ENCODE peak calls at places on chromosomes 12 and 14, in ten cellular contexts. N is GM23248; P is GM19239; X is NCI-H2081; Y is activated naive CD8-positive, alpha-beta T cell treated with anti-CD3 and anti-CD28 coated beads for 36 hours; E is fibroblast of lung; J is COR-L47; H is NCI-H446 treated with DMSO at 0.1 percent for 48 hours; I is Karpas-422; Q is GF-D8. K is an unnamed sample.
A peak's percentile ranks its signal among the peaks of the same experiment; 100 is the strongest.

GRCh38 chr12:84077692-84078091 is 834.9 kb downstream of the SLC6A15 start:
- DNase-seq in N (peak; percentile 17), P (no peak), X (peak; percentile 63), Y (no peak), E (peak; percentile 1), J (no peak), H (peak; percentile 37), I (no peak), Q (no peak), K (no peak)

GRCh38 chr12:56336361-56337167 is 2.1 kb upstream of the IL23A start:
- DNase-seq in N (no peak), P (no peak), X (no peak), Y (no peak), E (no peak), J (no peak), H (no peak), I (peak; percentile 65), Q (no peak), K (no peak)

GRCh38 chr12:39103552-39104165 is 198.3 kb upstream of the CPNE8 start:
- DNase-seq in N (peak; percentile 81), P (peak; percentile 36), X (peak; percentile 45), Y (no peak), E (peak; percentile 57), J (peak; percentile 34), H (peak; percentile 55), I (peak; percentile 81), Q (peak; percentile 13), K (peak; percentile 25)

GRCh38 chr14:91412939-91413338 is 4.7 kb downstream of the CCDC88C start:
- DNase-seq in N (no peak), P (no peak), X (no peak), Y (no peak), E (no peak), J (no peak), H (no peak), I (no peak), Q (no peak), K (no peak)

GRCh38 chr14:95531473-95531872 is 3.4 kb upstream of the GLRX5 start:
- DNase-seq in N (peak; percentile 78), P (no peak), X (no peak), Y (no peak), E (peak; percentile 85), J (no peak), H (no peak), I (no peak), Q (no peak), K (no peak)

GRCh38 chr12:16609140-16609539 is 3.2 kb upstream of the LMO3 start:
- DNase-seq in N (no peak), P (no peak), X (peak; percentile 66), Y (no peak), E (no peak), J (peak; percentile 37), H (no peak), I (no peak), Q (no peak), K (no peak)

GRCh38 chr12:89179245-89179644 is 173.1 kb downstream of the DUSP6 start:
- DNase-seq in N (no peak), P (no peak), X (no peak), Y (no peak), E (no peak), J (no peak), H (no peak), I (no peak), Q (no peak), K (no peak)

GRCh38 chr12:122318607-122319311 is 52.5 kb upstream of the VPS33A start:
- DNase-seq in N (peak; percentile 94), P (no peak), X (no peak), Y (no peak), E (peak; percentile 96), J (no peak), H (no peak), I (no peak), Q (no peak), K (no peak)

GRCh38 chr14:51780741-51781140 is 79.7 kb upstream of the GNG2 start:
- DNase-seq in N (peak; percentile 66), P (no peak), X (no peak), Y (no peak), E (peak; percentile 23), J (no peak), H (no peak), I (no peak), Q (no peak), K (no peak)

GRCh38 chr14:34956906-34957305 is 25.9 kb upstream of the SRP54 start:
- DNase-seq in N (no peak), P (no peak), X (no peak), Y (no peak), E (no peak), J (no peak), H (no peak), I (no peak), Q (no peak), K (no peak)

GRCh38 chr12:124874188-124874587 is 10.5 kb upstream of the SCARB1 start:
- DNase-seq in N (no peak), P (no peak), X (no peak), Y (no peak), E (no peak), J (no peak), H (no peak), I (no peak), Q (no peak), K (no peak)

GRCh38 chr12:28130625-28131598 is 59.3 kb upstream of the CCDC91 start:
- DNase-seq in N (peak; percentile 96), P (no peak), X (no peak), Y (no peak), E (peak; percentile 100), J (no peak), H (no peak), I (no peak), Q (no peak), K (no peak)

GRCh38 chr14:100526632-100527031 is 60.6 kb downstream of the BEGAIN start:
- DNase-seq in N (no peak), P (no peak), X (no peak), Y (no peak), E (no peak), J (no peak), H (no peak), I (no peak), Q (no peak), K (no peak)

GRCh38 chr12:46153267-46153872 is 115.5 kb downstream of the SLC38A1 start:
- DNase-seq in N (peak; percentile 78), P (no peak), X (peak; percentile 26), Y (no peak), E (peak; percentile 30), J (no peak), H (no peak), I (peak; percentile 59), Q (no peak), K (peak; percentile 26)

GRCh38 chr12:34406228-34406995 is 384.1 kb downstream of the ALG10 start:
- DNase-seq in N (no peak), P (no peak), X (no peak), Y (no peak), E (no peak), J (no peak), H (no peak), I (no peak), Q (no peak), K (no peak)

GRCh38 chr14:24883571-24883970 is 166.4 kb downstream of the STXBP6 start:
- DNase-seq in N (peak; percentile 89), P (no peak), X (no peak), Y (no peak), E (no peak), J (no peak), H (no peak), I (no peak), Q (no peak), K (no peak)

GRCh38 chr12:108890208-108890607 is 10.3 kb downstream of the DAO start:
- DNase-seq in N (peak; percentile 12), P (no peak), X (no peak), Y (no peak), E (no peak), J (no peak), H (no peak), I (peak; percentile 66), Q (no peak), K (no peak)

K was measured in naive B cell.